ENCODE peak calls at places on chromosomes 4 and X, in seven cellular contexts. M is K562, F is HepG2, S is SK-N-SH, A is H1, H is GM12878, T is GM12891. D is an unnamed sample.

GRCh38 chr4:140718240-140718639 is 37.9 kb downstream of the TBC1D9 start:
- DNase-seq in M (no peak), F (no peak), S (no peak), A (no peak), H (no peak), T (no peak), D (no peak)

GRCh38 chr4:2285665-2286381 is 23.9 kb upstream of the MXD4 start:
- DNase-seq in M (no peak), F (no peak), S (no peak), A (no peak), H (no peak), T (no peak), D (no peak)

GRCh38 chr4:7171191-7171900 is 21.0 kb upstream of the SORCS2 start:
- DNase-seq in M (no peak), F (no peak), S (no peak), A (no peak), H (no peak), T (no peak), D (no peak)

GRCh38 chrX:118772051-118772450 is 44.6 kb downstream of the IL13RA1 start:
- DNase-seq in M (no peak), F (no peak), S (no peak), A (no peak), H (no peak), T (no peak), D (no peak)

GRCh38 chr4:66639361-66639760 is 905.9 kb downstream of the CENPC start:
- DNase-seq in M (no peak), F (no peak), S (no peak), A (no peak), H (no peak), T (no peak), D (no peak)

GRCh38 chrX:154019633-154020499 is at the start of gene IRAK1:
- DNase-seq in M (peak), F (no peak), S (peak), A (peak), H (no peak), T (peak), D (peak)

GRCh38 chrX:110082156-110082555 is 79.2 kb downstream of the TMEM164 start:
- DNase-seq in M (no peak), F (no peak), S (no peak), A (no peak), H (no peak), T (no peak), D (no peak)

GRCh38 chr4:145487626-145488025 is 6.0 kb downstream of the SMAD1 start:
- DNase-seq in M (no peak), F (no peak), S (no peak), A (no peak), H (peak), T (peak), D (peak)

GRCh38 chr4:13857397-13857796 is 229.9 kb upstream of the BOD1L1 start:
- DNase-seq in M (no peak), F (no peak), S (no peak), A (no peak), H (no peak), T (no peak), D (no peak)

GRCh38 chr4:6241062-6241845 is 28.4 kb upstream of the WFS1 start:
- DNase-seq in M (no peak), F (no peak), S (no peak), A (no peak), H (no peak), T (no peak), D (no peak)

GRCh38 chrX:78687586-78687985 is 28.5 kb upstream of the RTL3 start:
- DNase-seq in M (no peak), F (no peak), S (no peak), A (no peak), H (peak), T (no peak), D (no peak)

GRCh38 chr4:52646096-52646495 is 13.0 kb downstream of the USP46 start:
- DNase-seq in M (no peak), F (no peak), S (no peak), A (no peak), H (no peak), T (no peak), D (no peak)

GRCh38 chr4:137685357-137685756 is 153.1 kb upstream of the PCDH18 start:
- DNase-seq in M (no peak), F (no peak), S (peak), A (no peak), H (no peak), T (no peak), D (no peak)

GRCh38 chr4:168659971-168660465 is 163.2 kb downstream of the PALLD start:
- DNase-seq in M (no peak), F (no peak), S (no peak), A (no peak), H (no peak), T (no peak), D (no peak)

DNA sequence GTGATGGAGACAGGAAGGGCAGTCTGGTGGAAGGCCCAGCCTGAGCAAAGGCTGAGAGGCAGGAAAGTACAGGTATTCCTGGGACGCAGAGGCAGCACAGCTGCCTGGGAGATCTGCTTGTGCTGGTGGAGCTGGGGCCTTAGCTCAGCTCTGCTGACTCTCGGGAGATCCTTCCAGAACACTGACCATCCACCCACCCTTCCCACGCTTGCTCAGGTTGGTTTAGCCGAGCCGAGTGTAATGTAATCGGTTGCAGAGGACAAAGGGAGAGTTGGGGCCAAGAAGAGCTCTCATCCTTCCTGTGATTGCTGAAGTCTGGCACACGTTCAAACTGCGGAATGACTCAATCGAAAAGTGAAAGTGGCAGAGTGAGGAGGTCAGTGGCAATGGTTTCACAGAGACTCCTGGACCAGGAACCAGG is 43.1 kb upstream of the GPR78 start:
- DNase-seq in M (no peak), F (peak), S (no peak), A (no peak), H (peak), T (no peak), D (no peak)
- TF ChIP-seq TAF1 in M (no peak), F (no peak), S (no peak), A (no peak), H (no peak), T (no peak), D (no peak)

GRCh38 chrX:7133036-7133412 is 14.5 kb upstream of the STS start:
- DNase-seq in M (peak), F (no peak), S (no peak), A (no peak), H (no peak), T (no peak), D (no peak)

GRCh38 chrX:7132335-7133035 is 15.0 kb upstream of the STS start:
- DNase-seq in M (peak), F (peak), S (no peak), A (no peak), H (no peak), T (no peak), D (no peak)

GRCh38 chrX:7127058-7127457 is 20.5 kb upstream of the STS start:
- DNase-seq in M (no peak), F (no peak), S (no peak), A (no peak), H (no peak), T (no peak), D (no peak)

DNA sequence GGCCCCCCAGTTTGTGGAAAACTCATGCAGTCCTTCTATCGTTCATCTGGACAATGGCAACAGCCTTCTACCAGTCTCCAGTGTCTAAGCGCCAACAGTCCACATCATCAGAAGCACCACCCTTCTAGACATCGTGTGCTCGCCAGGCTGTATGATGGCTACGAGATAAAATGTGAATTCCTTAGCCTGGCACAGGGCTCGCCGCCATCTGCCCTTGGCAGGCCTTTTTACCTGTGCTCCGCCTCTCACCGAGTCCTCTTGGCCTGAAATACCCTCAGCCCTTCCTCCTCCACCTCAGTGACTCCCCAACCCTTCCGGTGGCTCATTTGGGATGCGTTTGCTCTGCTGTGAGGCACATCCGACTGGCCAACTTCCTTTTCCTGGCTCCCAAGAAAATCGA is 15.9 kb upstream of the STS start:
- DNase-seq in M (no peak), F (no peak), S (no peak), A (no peak), H (no peak), T (no peak), D (no peak)
- TF ChIP-seq TAF1 in M (no peak), F (no peak), S (no peak), A (no peak), H (no peak), T (no peak), D (no peak)

GRCh38 chr4:88736264-88736663 is 38.6 kb upstream of the NAP1L5 start:
- DNase-seq in M (no peak), F (no peak), S (no peak), A (no peak), H (no peak), T (no peak), D (no peak)

GRCh38 chr4:88735554-88735953 is 37.9 kb upstream of the NAP1L5 start:
- DNase-seq in M (no peak), F (no peak), S (no peak), A (no peak), H (no peak), T (no peak), D (no peak)

GRCh38 chr4:88737304-88738015 is 39.8 kb upstream of the NAP1L5 start:
- DNase-seq in M (no peak), F (no peak), S (no peak), A (no peak), H (peak), T (peak), D (no peak)

GRCh38 chr4:88732714-88733368 is 35.2 kb upstream of the NAP1L5 start:
- DNase-seq in M (no peak), F (no peak), S (no peak), A (no peak), H (no peak), T (no peak), D (no peak)

GRCh38 chr4:88734403-88734949 is 36.8 kb upstream of the NAP1L5 start:
- DNase-seq in M (no peak), F (no peak), S (no peak), A (no peak), H (no peak), T (no peak), D (no peak)
- TF ChIP-seq TAF1 in M (no peak), F (no peak), S (no peak), A (no peak), H (no peak), T (no peak), D (no peak)

DNA sequence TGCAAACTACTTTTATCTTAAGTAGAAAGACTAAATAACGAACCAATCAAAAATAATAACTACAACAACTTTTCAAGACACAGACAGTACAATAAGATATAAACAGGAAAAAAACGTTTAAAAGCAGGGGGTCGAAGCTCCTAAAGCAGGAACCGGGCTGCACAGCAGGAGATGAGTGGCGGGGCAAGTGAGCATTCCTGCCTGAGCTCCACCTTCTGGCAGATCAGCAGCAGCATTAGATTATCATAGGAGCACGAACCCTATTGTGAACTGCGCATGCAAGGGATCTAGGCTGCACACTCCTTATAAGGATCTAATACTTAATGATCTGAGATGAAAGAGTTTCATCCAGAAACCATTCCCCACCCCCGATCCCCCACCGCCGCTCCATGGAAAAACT is 146.2 kb downstream of the TEX11 start:
- DNase-seq in M (no peak), F (no peak), S (no peak), A (no peak), H (no peak), T (no peak), D (no peak)
- TF ChIP-seq TAF1 in M (no peak), F (no peak), S (no peak), A (no peak), H (no peak), T (no peak), D (no peak)

DNA sequence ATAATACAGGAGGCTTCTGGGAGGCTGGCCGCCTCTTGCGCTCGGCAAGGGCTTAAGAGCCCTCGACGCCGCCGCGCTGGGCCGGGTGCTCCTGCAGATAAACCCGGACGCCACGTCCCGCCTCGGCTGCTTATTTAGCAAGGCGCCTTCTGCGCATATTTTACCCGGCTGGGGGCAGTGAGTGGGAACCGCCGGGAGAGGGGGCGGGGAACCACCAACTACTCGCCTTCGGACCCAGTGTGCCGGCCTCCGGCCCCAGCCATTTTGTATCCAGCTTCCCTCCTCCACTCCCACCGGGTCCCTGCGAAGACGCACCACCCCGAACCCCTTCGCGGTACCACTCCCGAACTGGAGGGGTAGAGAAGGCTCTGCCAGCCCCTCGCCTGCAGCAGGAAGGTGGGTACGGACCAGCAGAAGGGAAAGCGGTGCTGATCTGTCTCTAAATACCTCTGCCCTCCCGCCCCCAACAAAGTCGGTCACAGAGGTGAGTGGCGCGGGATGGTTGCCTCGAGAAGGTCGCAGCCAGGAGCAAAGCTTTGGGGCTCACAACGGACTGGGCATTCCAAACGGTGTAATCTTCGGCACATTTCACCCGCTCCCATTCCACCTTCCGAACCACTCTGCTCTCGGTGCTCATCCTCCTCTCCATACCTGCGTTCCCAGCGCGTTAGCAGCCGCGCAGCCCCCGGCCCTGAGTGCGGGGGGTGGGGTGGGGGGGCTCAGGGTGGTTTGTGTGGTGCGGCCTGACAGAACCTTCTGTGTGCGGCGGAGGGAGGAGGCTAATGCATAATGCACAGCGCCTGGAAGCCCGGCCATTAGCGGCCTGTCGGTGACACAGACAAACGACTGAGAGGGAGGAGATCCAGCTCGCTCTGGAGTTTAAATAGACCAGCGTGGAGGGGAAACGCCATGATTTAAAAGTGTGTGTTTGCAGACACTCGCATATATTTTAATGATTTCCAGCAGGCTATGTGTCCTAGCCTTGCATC is 4.9 kb upstream of the BCOR start:
- DNase-seq in M (no peak), F (no peak), S (no peak), A (peak), H (no peak), T (no peak), D (no peak)
- TF ChIP-seq TAF1 in M (no peak), F (no peak), S (no peak), A (no peak), H (no peak), T (no peak), D (no peak)

GRCh38 chrX:40380649-40381488 is 199.9 kb upstream of the ATP6AP2 start:
- DNase-seq in M (no peak), F (no peak), S (peak), A (no peak), H (no peak), T (no peak), D (no peak)
- TF ChIP-seq TAF1 in M (no peak), F (no peak), S (no peak), A (no peak), H (no peak), T (no peak), D (no peak)

DNA sequence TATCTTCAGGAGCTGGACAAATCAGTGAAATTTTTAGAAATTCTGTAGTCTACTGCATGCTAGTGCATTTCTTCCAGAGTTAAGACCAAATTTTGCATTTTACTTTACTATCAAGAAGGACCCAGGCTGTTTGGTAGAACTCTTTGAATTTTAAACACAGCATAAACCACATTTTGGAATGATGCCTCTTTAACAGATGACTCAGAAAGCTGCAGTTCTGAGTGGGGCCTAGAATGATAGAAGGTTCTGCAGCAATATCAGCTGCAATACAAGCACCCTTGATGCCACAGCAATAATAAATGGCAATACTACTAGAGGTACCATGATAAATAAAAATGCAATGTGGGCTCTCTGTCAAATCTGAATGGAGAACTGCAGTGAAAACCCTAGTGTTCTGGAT is 198.7 kb downstream of the TMA16 start:
- DNase-seq in M (no peak), F (no peak), S (no peak), A (no peak), H (no peak), T (no peak), D (no peak)
- TF ChIP-seq TAF1 in M (no peak), F (no peak), S (no peak), A (no peak), H (no peak), T (no peak), D (no peak)

GRCh38 chrX:108468486-108468885 is 28.8 kb downstream of the COL4A5 start:
- DNase-seq in M (no peak), F (no peak), S (no peak), A (no peak), H (no peak), T (no peak), D (no peak)

DNA sequence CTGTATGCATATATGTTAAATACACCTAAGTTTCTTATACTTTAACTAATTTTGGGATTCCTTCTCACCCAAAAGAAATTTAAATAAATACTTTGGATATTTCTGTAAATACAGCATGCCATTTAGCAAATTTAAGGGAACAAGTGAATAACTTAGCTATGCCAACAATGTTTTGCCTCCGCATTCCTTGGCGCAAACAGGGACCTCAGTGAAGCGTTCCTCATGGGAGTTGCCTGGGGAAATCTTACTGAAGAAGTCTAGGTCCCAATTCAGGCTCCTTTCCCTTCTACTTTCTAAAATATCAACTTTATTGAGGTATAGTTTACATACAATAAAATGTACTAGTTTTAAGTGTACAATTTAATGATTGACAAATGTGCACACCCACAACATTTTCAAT is 25.0 kb downstream of the COL4A5 start:
- DNase-seq in M (no peak), F (no peak), S (no peak), A (no peak), H (no peak), T (no peak), D (no peak)
- TF ChIP-seq TAF1 in M (no peak), F (no peak), S (no peak), A (no peak), H (no peak), T (no peak), D (no peak)

DNA sequence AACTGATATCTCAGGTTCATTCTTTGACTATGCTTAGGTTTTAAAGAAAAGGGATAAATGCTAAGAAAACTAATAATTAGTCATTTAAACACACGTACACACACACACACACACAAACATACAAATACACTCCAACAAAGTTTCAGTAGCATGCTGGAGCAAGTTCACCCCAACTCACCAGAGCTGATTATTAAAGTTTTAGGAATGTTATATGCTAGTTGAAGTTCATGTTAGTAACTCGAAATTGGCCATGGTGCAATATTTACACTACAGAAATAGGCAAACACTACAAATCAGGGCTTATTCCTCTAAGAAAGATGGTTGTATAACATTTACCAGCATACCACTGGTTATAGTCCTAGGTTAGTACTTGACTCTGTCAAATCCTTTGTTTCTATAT is 384.0 kb upstream of the DIPK2B start:
- DNase-seq in M (no peak), F (peak), S (no peak), A (no peak), H (no peak), T (no peak), D (no peak)
- TF ChIP-seq TAF1 in M (no peak), F (no peak), S (no peak), A (no peak), H (no peak), T (no peak), D (no peak)

D was measured in GM12892.